ENCODE peak calls at places on chromosomes 13 and 19, in four cellular contexts. One of them, this sample, is unnamed. For H3K27me3, the result is how much of the 10 kb centered on the place peaks cover.

GRCh38 chr19:39140195-39140516 is 14.6 kb downstream of the PAK4 start:
- DNase-seq in GM12878: no peak
- DNase-seq in H1: no peak
- DNase-seq in HepG2: no peak
- DNase-seq in this sample: no peak

GRCh38 chr19:45782162-45782623 is at the start of gene DMPK:
- DNase-seq in GM12878: no peak
- DNase-seq in H1: no peak
- DNase-seq in HepG2: no peak
- DNase-seq in this sample: no peak

GRCh38 chr19:21264891-21265290 is 64.3 kb downstream of the ZNF708 start:
- DNase-seq in GM12878: no peak
- DNase-seq in H1: no peak
- DNase-seq in HepG2: no peak
- DNase-seq in this sample: no peak

GRCh38 chr19:42114412-42114811 is 17.8 kb downstream of the POU2F2 start:
- DNase-seq in GM12878: peak
- DNase-seq in H1: no peak
- DNase-seq in HepG2: no peak
- DNase-seq in this sample: no peak

GRCh38 chr19:940591-941291 is 14.9 kb downstream of the ARID3A start:
- DNase-seq in GM12878: no peak
- DNase-seq in H1: no peak
- DNase-seq in HepG2: no peak
- DNase-seq in this sample: no peak

GRCh38 chr13:94009696-94010095 is 469.8 kb downstream of the DCT start:
- DNase-seq in GM12878: no peak
- DNase-seq in H1: no peak
- DNase-seq in HepG2: no peak
- DNase-seq in this sample: no peak

GRCh38 chr19:13234518-13234917 is 84.3 kb downstream of the IER2 start:
- DNase-seq in GM12878: no peak
- DNase-seq in H1: peak
- DNase-seq in HepG2: peak
- DNase-seq in this sample: peak

GRCh38 chr13:106610511-106610910 is 42.6 kb upstream of the ARGLU1 start:
- DNase-seq in GM12878: no peak
- DNase-seq in H1: no peak
- DNase-seq in HepG2: no peak
- DNase-seq in this sample: no peak

GRCh38 chr19:17510220-17510993 is 1.0 kb upstream of the PGLS start:
- DNase-seq in GM12878: no peak
- DNase-seq in H1: no peak
- DNase-seq in HepG2: no peak
- DNase-seq in this sample: no peak

GRCh38 chr19:48553676-48554384 is 1.9 kb downstream of the SULT2B1 start:
- DNase-seq in GM12878: no peak
- DNase-seq in H1: no peak
- DNase-seq in HepG2: peak
- DNase-seq in this sample: no peak

GRCh38 chr13:27926644-27927434 is 7.0 kb downstream of the PDX1 start:
- DNase-seq in GM12878: no peak
- DNase-seq in H1: no peak
- DNase-seq in HepG2: no peak
- DNase-seq in this sample: no peak

GRCh38 chr13:114077938-114078335 is 54.5 kb downstream of the RASA3 start:
- DNase-seq in GM12878: no peak
- DNase-seq in H1: no peak
- DNase-seq in HepG2: no peak
- DNase-seq in this sample: peak

GRCh38 chr13:25541434-25542123 is 169.8 kb downstream of the ATP8A2 start:
- DNase-seq in GM12878: no peak
- DNase-seq in H1: no peak
- DNase-seq in HepG2: no peak
- DNase-seq in this sample: no peak

GRCh38 chr13:98480915-98481510 is 95.9 kb downstream of the STK24 start:
- DNase-seq in GM12878: no peak
- DNase-seq in H1: no peak
- DNase-seq in HepG2: no peak
- DNase-seq in this sample: no peak

GRCh38 chr19:56751078-56751489 is 79.5 kb upstream of the ZNF835 start:
- DNase-seq in GM12878: no peak
- DNase-seq in H1: no peak
- DNase-seq in HepG2: peak
- DNase-seq in this sample: peak

GRCh38 chr19:35142531-35143230 is 374 bp upstream of the FXYD7 start:
- DNase-seq in GM12878: no peak
- DNase-seq in H1: no peak
- DNase-seq in HepG2: no peak
- DNase-seq in this sample: no peak

GRCh38 chr13:113663934-113664333 is 3.1 kb upstream of the GRK1 start:
- DNase-seq in GM12878: no peak
- DNase-seq in H1: no peak
- DNase-seq in HepG2: no peak
- DNase-seq in this sample: no peak

GRCh38 chr19:30288957-30289735 is 83.0 kb upstream of the ZNF536 start:
- DNase-seq in GM12878: no peak
- DNase-seq in H1: no peak
- DNase-seq in HepG2: no peak
- DNase-seq in this sample: no peak

GRCh38 chr13:40153516-40153915 is 498.1 kb downstream of the COG6 start:
- DNase-seq in GM12878: no peak
- DNase-seq in H1: no peak
- DNase-seq in HepG2: no peak
- DNase-seq in this sample: no peak

GRCh38 chr19:51971624-51972023 is 15.0 kb downstream of the ZNF350 start:
- DNase-seq in GM12878: no peak
- DNase-seq in H1: no peak
- DNase-seq in HepG2: no peak
- DNase-seq in this sample: no peak

GRCh38 chr19:13091400-13092161 is 11.1 kb downstream of the LYL1 start:
- DNase-seq in GM12878: no peak
- DNase-seq in H1: no peak
- DNase-seq in HepG2: no peak
- DNase-seq in this sample: no peak

GRCh38 chr13:27338816-27339215 is 68.2 kb downstream of the RASL11A start:
- DNase-seq in GM12878: no peak
- DNase-seq in H1: no peak
- DNase-seq in HepG2: peak
- DNase-seq in this sample: peak

GRCh38 chr19:20385056-20385455 is 180.5 kb downstream of the ZNF737 start:
- DNase-seq in GM12878: no peak
- DNase-seq in H1: no peak
- DNase-seq in HepG2: no peak
- DNase-seq in this sample: no peak

GRCh38 chr13:110245421-110245899 is 61.5 kb downstream of the COL4A1 start:
- DNase-seq in GM12878: no peak
- DNase-seq in H1: no peak
- DNase-seq in HepG2: no peak
- DNase-seq in this sample: no peak

GRCh38 chr19:16370671-16371391 is 46.2 kb downstream of the KLF2 start:
- DNase-seq in GM12878: no peak
- DNase-seq in H1: no peak
- DNase-seq in HepG2: no peak
- DNase-seq in this sample: no peak

GRCh38 chr13:67736646-67737420 is 506.7 kb upstream of the PCDH9 start:
- DNase-seq in GM12878: no peak
- DNase-seq in H1: peak
- DNase-seq in HepG2: peak
- DNase-seq in this sample: peak

GRCh38 chr19:5369304-5369703 is 28.7 kb upstream of the PTPRS start:
- DNase-seq in GM12878: no peak
- DNase-seq in H1: no peak
- DNase-seq in HepG2: no peak
- DNase-seq in this sample: no peak

GRCh38 chr19:5367530-5368133 is 27.0 kb upstream of the PTPRS start:
- DNase-seq in GM12878: no peak
- DNase-seq in H1: no peak
- DNase-seq in HepG2: no peak
- DNase-seq in this sample: no peak

GRCh38 chr19:5365905-5366304 is 25.3 kb upstream of the PTPRS start:
- DNase-seq in GM12878: no peak
- DNase-seq in H1: no peak
- DNase-seq in HepG2: no peak
- DNase-seq in this sample: no peak

GRCh38 chr19:5372572-5373200 is 32.1 kb upstream of the PTPRS start:
- DNase-seq in GM12878: no peak
- DNase-seq in H1: no peak
- DNase-seq in HepG2: no peak
- DNase-seq in this sample: no peak

GRCh38 chr19:5369962-5370367 is 29.4 kb upstream of the PTPRS start:
- DNase-seq in GM12878: no peak
- DNase-seq in H1: peak
- DNase-seq in HepG2: peak
- DNase-seq in this sample: no peak
- TF ChIP-seq SUZ12 in GM12878: no peak
- TF ChIP-seq SUZ12 in H1: no peak
- TF ChIP-seq SUZ12 in HepG2: no peak
- TF ChIP-seq SUZ12 in this sample: no peak

DNA sequence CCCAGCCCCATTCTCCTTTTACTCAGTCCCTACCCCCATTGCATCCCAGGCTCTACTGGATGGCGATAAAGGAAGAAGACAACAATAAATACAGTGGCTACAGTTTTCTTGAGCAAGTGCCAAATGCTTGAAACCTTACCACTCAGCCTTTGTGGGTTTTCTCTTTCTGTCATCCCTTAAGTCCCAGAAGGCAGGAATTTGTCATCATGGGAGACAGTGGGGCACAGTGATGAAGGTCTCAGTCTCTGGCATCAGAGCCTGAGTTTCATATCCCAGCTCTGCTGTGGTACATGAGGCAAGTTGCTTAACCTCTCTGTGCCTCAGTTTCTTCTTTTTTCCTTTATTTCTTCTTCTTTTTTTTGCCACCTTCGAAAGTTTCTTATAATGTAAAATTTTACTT is 5.1 kb upstream of the COMP start:
- DNase-seq in GM12878: no peak
- DNase-seq in H1: no peak
- DNase-seq in HepG2: no peak
- DNase-seq in this sample: no peak
- H3K27me3 ChIP-seq in GM12878: under half
- H3K27me3 ChIP-seq in H1: under half
- H3K27me3 ChIP-seq in HepG2: under half
- H3K27me3 ChIP-seq in this sample: half or more

DNA sequence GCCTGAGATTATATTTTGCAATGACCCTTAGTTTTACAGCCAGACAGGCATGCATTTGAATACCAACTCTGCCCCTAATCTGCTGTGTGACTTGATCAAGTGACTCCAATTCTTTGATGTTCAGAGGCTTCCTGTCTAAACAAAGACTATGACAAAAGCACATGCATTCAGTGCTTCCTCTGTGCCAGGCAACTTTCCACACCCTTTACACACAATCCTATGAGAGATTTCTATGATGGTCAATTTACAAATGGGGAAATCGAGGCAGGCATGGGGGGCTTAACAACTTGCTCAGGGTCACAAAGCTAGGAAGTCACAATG is 3.7 kb upstream of the LYPD3 start:
- DNase-seq in GM12878: no peak
- DNase-seq in H1: no peak
- DNase-seq in HepG2: peak
- DNase-seq in this sample: no peak
- TF ChIP-seq ZNF274 in GM12878: no peak
- TF ChIP-seq ZNF274 in H1: no peak
- TF ChIP-seq ZNF274 in HepG2: no peak
- TF ChIP-seq ZNF274 in this sample: no peak

DNA sequence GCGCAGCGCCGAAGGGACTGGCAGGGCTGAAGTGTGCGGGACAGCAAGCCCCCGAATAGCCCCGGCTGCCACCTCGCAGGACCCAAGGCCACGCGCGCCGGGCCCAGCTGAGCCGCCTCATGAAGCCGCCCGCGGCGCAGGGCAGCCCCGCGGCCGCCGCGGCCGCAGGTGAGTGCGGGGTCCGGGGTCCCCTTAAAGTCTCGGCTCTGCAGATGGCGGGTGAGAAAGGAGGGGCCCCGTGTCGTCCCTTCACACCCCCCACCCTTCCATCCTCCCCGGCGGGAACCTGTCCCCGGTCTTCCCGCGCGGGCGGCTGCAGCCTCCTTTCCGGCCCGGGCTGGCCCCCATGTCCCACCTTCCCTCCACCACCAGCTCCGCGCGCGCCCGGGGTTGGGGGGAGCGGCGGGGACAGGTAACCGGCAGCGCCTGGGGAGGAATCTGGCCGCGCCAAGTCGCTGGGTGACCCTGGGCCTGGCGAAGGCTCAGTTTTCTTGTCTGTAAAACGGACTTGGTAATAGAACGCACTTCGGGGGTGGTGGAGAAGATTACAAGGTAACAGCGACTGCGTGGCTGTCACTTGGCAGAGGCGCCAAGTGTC is 338 bp downstream of the RGCC start:
- DNase-seq in GM12878: no peak
- DNase-seq in H1: no peak
- DNase-seq in HepG2: no peak
- DNase-seq in this sample: no peak
- TF ChIP-seq SUZ12 in GM12878: no peak
- TF ChIP-seq SUZ12 in H1: no peak
- TF ChIP-seq SUZ12 in HepG2: no peak
- TF ChIP-seq SUZ12 in this sample: no peak

DNA sequence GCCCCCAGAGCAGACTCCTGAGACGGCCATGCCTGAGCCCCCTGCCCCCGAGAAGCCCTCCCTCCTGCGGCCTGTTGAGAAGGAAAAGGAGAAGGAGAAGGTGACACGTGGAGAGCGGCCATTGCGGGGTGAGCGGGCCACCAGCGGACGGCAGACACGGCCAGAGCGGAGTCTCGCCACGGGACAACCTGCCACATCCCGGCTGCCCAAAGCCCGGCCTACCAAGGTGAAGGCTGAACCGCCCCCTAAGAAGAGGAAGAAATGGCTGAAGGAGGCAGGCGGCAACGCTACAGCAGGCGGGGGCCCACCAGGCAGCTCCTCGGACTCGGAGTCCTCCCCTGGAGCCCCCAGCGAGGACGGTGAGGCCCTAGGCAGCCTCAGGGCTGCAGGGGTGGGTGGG is 24.1 kb downstream of the RRAS start:
- DNase-seq in GM12878: no peak
- DNase-seq in H1: no peak
- DNase-seq in HepG2: no peak
- DNase-seq in this sample: no peak
- H3K27me3 ChIP-seq in GM12878: under half
- H3K27me3 ChIP-seq in H1: under half
- H3K27me3 ChIP-seq in HepG2: under half
- H3K27me3 ChIP-seq in this sample: under half

This sample was measured in NT2/D1.